ENCODE peak calls at places on chromosomes 6 and 20, in nine cellular contexts. One of them, this sample, is unnamed. For H3K4me1, the result is how much of the 10 kb centered on the place peaks cover.

GRCh38 chr20:45187693-45188092 is 13.0 kb downstream of the PI3 start:
- DNase-seq in lower lobe of right lung: no peak
- DNase-seq in NT2/D1: no peak
- DNase-seq in adrenal gland: no peak
- DNase-seq in heart left ventricle: no peak
- DNase-seq in stomach: no peak
- DNase-seq in tibial nerve: no peak
- DNase-seq in left ventricle myocardium inferior: no peak
- DNase-seq in upper lobe of left lung: no peak
- DNase-seq in this sample: no peak

GRCh38 chr6:153170511-153170910 is 39.4 kb upstream of the RGS17 start:
- DNase-seq in lower lobe of right lung: no peak
- DNase-seq in NT2/D1: no peak
- DNase-seq in adrenal gland: no peak
- DNase-seq in heart left ventricle: no peak
- DNase-seq in stomach: no peak
- DNase-seq in tibial nerve: no peak
- DNase-seq in left ventricle myocardium inferior: no peak
- DNase-seq in upper lobe of left lung: no peak
- DNase-seq in this sample: no peak

GRCh38 chr20:23254034-23254433 is 96.6 kb upstream of the NXT1 start:
- DNase-seq in lower lobe of right lung: no peak
- DNase-seq in NT2/D1: no peak
- DNase-seq in adrenal gland: no peak
- DNase-seq in heart left ventricle: no peak
- DNase-seq in stomach: no peak
- DNase-seq in tibial nerve: no peak
- DNase-seq in left ventricle myocardium inferior: no peak
- DNase-seq in upper lobe of left lung: no peak
- DNase-seq in this sample: no peak

GRCh38 chr6:145569140-145569539 is 166.2 kb downstream of the EPM2A start:
- DNase-seq in lower lobe of right lung: no peak
- DNase-seq in NT2/D1: no peak
- DNase-seq in adrenal gland: no peak
- DNase-seq in heart left ventricle: no peak
- DNase-seq in stomach: no peak
- DNase-seq in tibial nerve: no peak
- DNase-seq in left ventricle myocardium inferior: no peak
- DNase-seq in upper lobe of left lung: no peak
- DNase-seq in this sample: peak

GRCh38 chr6:27672113-27672799 is 199.4 kb upstream of the ZNF184 start:
- DNase-seq in lower lobe of right lung: no peak
- DNase-seq in NT2/D1: no peak
- DNase-seq in adrenal gland: no peak
- DNase-seq in heart left ventricle: no peak
- DNase-seq in stomach: no peak
- DNase-seq in tibial nerve: no peak
- DNase-seq in left ventricle myocardium inferior: no peak
- DNase-seq in upper lobe of left lung: no peak
- DNase-seq in this sample: no peak

GRCh38 chr6:10276106-10276505 is 138.8 kb downstream of the TFAP2A start:
- DNase-seq in lower lobe of right lung: no peak
- DNase-seq in NT2/D1: no peak
- DNase-seq in adrenal gland: no peak
- DNase-seq in heart left ventricle: no peak
- DNase-seq in stomach: no peak
- DNase-seq in tibial nerve: no peak
- DNase-seq in left ventricle myocardium inferior: no peak
- DNase-seq in upper lobe of left lung: no peak
- DNase-seq in this sample: no peak

GRCh38 chr6:29943053-29943966 is 978 bp downstream of the HLA-A start:
- DNase-seq in lower lobe of right lung: peak
- DNase-seq in NT2/D1: no peak
- DNase-seq in adrenal gland: peak
- DNase-seq in heart left ventricle: no peak
- DNase-seq in stomach: no peak
- DNase-seq in tibial nerve: no peak
- DNase-seq in left ventricle myocardium inferior: no peak
- DNase-seq in upper lobe of left lung: peak
- DNase-seq in this sample: no peak

GRCh38 chr6:155260686-155261085 is 3.1 kb upstream of the CLDN20 start:
- DNase-seq in lower lobe of right lung: no peak
- DNase-seq in NT2/D1: no peak
- DNase-seq in adrenal gland: no peak
- DNase-seq in heart left ventricle: no peak
- DNase-seq in stomach: no peak
- DNase-seq in tibial nerve: no peak
- DNase-seq in left ventricle myocardium inferior: no peak
- DNase-seq in upper lobe of left lung: no peak
- DNase-seq in this sample: no peak

GRCh38 chr6:47353822-47354221 is 44.1 kb upstream of the TNFRSF21 start:
- DNase-seq in lower lobe of right lung: no peak
- DNase-seq in NT2/D1: no peak
- DNase-seq in adrenal gland: no peak
- DNase-seq in heart left ventricle: no peak
- DNase-seq in stomach: no peak
- DNase-seq in tibial nerve: no peak
- DNase-seq in left ventricle myocardium inferior: no peak
- DNase-seq in upper lobe of left lung: no peak
- DNase-seq in this sample: no peak

GRCh38 chr6:43026365-43026764 is 4.9 kb downstream of the RRP36 start:
- DNase-seq in lower lobe of right lung: no peak
- DNase-seq in NT2/D1: no peak
- DNase-seq in adrenal gland: no peak
- DNase-seq in heart left ventricle: no peak
- DNase-seq in stomach: no peak
- DNase-seq in tibial nerve: no peak
- DNase-seq in left ventricle myocardium inferior: no peak
- DNase-seq in upper lobe of left lung: no peak
- DNase-seq in this sample: no peak

GRCh38 chr20:51529758-51530157 is 12.8 kb downstream of the NFATC2 start:
- DNase-seq in lower lobe of right lung: no peak
- DNase-seq in NT2/D1: no peak
- DNase-seq in adrenal gland: no peak
- DNase-seq in heart left ventricle: no peak
- DNase-seq in stomach: peak
- DNase-seq in tibial nerve: no peak
- DNase-seq in left ventricle myocardium inferior: no peak
- DNase-seq in upper lobe of left lung: no peak
- DNase-seq in this sample: peak

GRCh38 chr20:61176874-61177273 is 75.2 kb upstream of the CDH4 start:
- DNase-seq in lower lobe of right lung: no peak
- DNase-seq in NT2/D1: no peak
- DNase-seq in adrenal gland: no peak
- DNase-seq in heart left ventricle: no peak
- DNase-seq in stomach: no peak
- DNase-seq in tibial nerve: no peak
- DNase-seq in left ventricle myocardium inferior: no peak
- DNase-seq in upper lobe of left lung: no peak
- DNase-seq in this sample: no peak

GRCh38 chr20:19947611-19948264 is 69.4 kb upstream of the NAA20 start:
- DNase-seq in lower lobe of right lung: no peak
- DNase-seq in NT2/D1: no peak
- DNase-seq in adrenal gland: no peak
- DNase-seq in heart left ventricle: no peak
- DNase-seq in stomach: peak
- DNase-seq in tibial nerve: no peak
- DNase-seq in left ventricle myocardium inferior: no peak
- DNase-seq in upper lobe of left lung: no peak
- DNase-seq in this sample: peak

DNA sequence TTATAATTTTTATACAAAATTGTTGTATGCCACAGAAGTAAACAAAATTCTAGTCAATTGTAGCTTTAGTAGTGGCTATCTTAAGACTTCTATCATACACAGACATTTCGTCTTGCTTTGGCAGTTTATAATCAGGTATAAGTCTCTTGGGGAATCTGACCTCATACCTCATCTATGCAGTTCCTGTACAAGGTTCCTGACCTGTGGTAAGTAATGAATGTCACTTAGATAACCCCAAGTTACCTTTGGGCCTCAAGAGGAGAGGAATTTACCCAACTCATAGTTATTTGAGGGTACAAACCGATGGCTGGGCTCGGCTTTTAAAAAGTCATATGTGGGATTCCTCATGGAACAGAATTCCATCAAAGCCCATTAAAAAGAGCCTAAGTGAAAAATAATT is 58.8 kb upstream of the UNC93A start:
- DNase-seq in lower lobe of right lung: no peak
- DNase-seq in NT2/D1: no peak
- DNase-seq in adrenal gland: no peak
- DNase-seq in heart left ventricle: no peak
- DNase-seq in stomach: no peak
- DNase-seq in tibial nerve: no peak
- DNase-seq in left ventricle myocardium inferior: no peak
- DNase-seq in upper lobe of left lung: no peak
- DNase-seq in this sample: no peak
- H3K4me1 ChIP-seq in lower lobe of right lung: under half
- H3K4me1 ChIP-seq in NT2/D1: under half
- H3K4me1 ChIP-seq in adrenal gland: under half
- H3K4me1 ChIP-seq in heart left ventricle: under half
- H3K4me1 ChIP-seq in stomach: under half
- H3K4me1 ChIP-seq in tibial nerve: under half
- H3K4me1 ChIP-seq in left ventricle myocardium inferior: under half
- H3K4me1 ChIP-seq in upper lobe of left lung: under half
- H3K4me1 ChIP-seq in this sample: under half

GRCh38 chr6:127482318-127482717 is 23.1 kb upstream of the KIAA0408 start:
- DNase-seq in lower lobe of right lung: no peak
- DNase-seq in NT2/D1: no peak
- DNase-seq in adrenal gland: no peak
- DNase-seq in heart left ventricle: no peak
- DNase-seq in stomach: no peak
- DNase-seq in tibial nerve: no peak
- DNase-seq in left ventricle myocardium inferior: no peak
- DNase-seq in upper lobe of left lung: no peak
- DNase-seq in this sample: no peak

GRCh38 chr6:127481628-127482027 is 22.4 kb upstream of the KIAA0408 start:
- DNase-seq in lower lobe of right lung: no peak
- DNase-seq in NT2/D1: no peak
- DNase-seq in adrenal gland: peak
- DNase-seq in heart left ventricle: no peak
- DNase-seq in stomach: no peak
- DNase-seq in tibial nerve: no peak
- DNase-seq in left ventricle myocardium inferior: no peak
- DNase-seq in upper lobe of left lung: no peak
- DNase-seq in this sample: no peak

GRCh38 chr6:127481081-127481480 is 21.9 kb upstream of the KIAA0408 start:
- DNase-seq in lower lobe of right lung: no peak
- DNase-seq in NT2/D1: no peak
- DNase-seq in adrenal gland: no peak
- DNase-seq in heart left ventricle: no peak
- DNase-seq in stomach: no peak
- DNase-seq in tibial nerve: no peak
- DNase-seq in left ventricle myocardium inferior: no peak
- DNase-seq in upper lobe of left lung: no peak
- DNase-seq in this sample: no peak

GRCh38 chr6:127484207-127484858 is 25.1 kb upstream of the KIAA0408 start:
- DNase-seq in lower lobe of right lung: no peak
- DNase-seq in NT2/D1: no peak
- DNase-seq in adrenal gland: no peak
- DNase-seq in heart left ventricle: no peak
- DNase-seq in stomach: no peak
- DNase-seq in tibial nerve: no peak
- DNase-seq in left ventricle myocardium inferior: no peak
- DNase-seq in upper lobe of left lung: no peak
- DNase-seq in this sample: no peak

GRCh38 chr6:127483399-127484055 is 24.3 kb upstream of the KIAA0408 start:
- DNase-seq in lower lobe of right lung: no peak
- DNase-seq in NT2/D1: peak
- DNase-seq in adrenal gland: no peak
- DNase-seq in heart left ventricle: no peak
- DNase-seq in stomach: no peak
- DNase-seq in tibial nerve: no peak
- DNase-seq in left ventricle myocardium inferior: no peak
- DNase-seq in upper lobe of left lung: no peak
- DNase-seq in this sample: no peak
- H3K4me1 ChIP-seq in lower lobe of right lung: under half
- H3K4me1 ChIP-seq in NT2/D1: under half
- H3K4me1 ChIP-seq in adrenal gland: under half
- H3K4me1 ChIP-seq in heart left ventricle: under half
- H3K4me1 ChIP-seq in stomach: under half
- H3K4me1 ChIP-seq in tibial nerve: under half
- H3K4me1 ChIP-seq in left ventricle myocardium inferior: under half
- H3K4me1 ChIP-seq in upper lobe of left lung: under half
- H3K4me1 ChIP-seq in this sample: under half

GRCh38 chr6:138614151-138614550 is 114.9 kb upstream of the NHSL1 start:
- DNase-seq in lower lobe of right lung: no peak
- DNase-seq in NT2/D1: no peak
- DNase-seq in adrenal gland: no peak
- DNase-seq in heart left ventricle: no peak
- DNase-seq in stomach: no peak
- DNase-seq in tibial nerve: no peak
- DNase-seq in left ventricle myocardium inferior: no peak
- DNase-seq in upper lobe of left lung: no peak
- DNase-seq in this sample: no peak

GRCh38 chr6:138622967-138623366 is 123.7 kb upstream of the NHSL1 start:
- DNase-seq in lower lobe of right lung: no peak
- DNase-seq in NT2/D1: no peak
- DNase-seq in adrenal gland: no peak
- DNase-seq in heart left ventricle: no peak
- DNase-seq in stomach: no peak
- DNase-seq in tibial nerve: no peak
- DNase-seq in left ventricle myocardium inferior: no peak
- DNase-seq in upper lobe of left lung: no peak
- DNase-seq in this sample: peak

GRCh38 chr6:138620630-138621029 is 121.3 kb upstream of the NHSL1 start:
- DNase-seq in lower lobe of right lung: no peak
- DNase-seq in NT2/D1: no peak
- DNase-seq in adrenal gland: no peak
- DNase-seq in heart left ventricle: no peak
- DNase-seq in stomach: no peak
- DNase-seq in tibial nerve: no peak
- DNase-seq in left ventricle myocardium inferior: no peak
- DNase-seq in upper lobe of left lung: no peak
- DNase-seq in this sample: no peak

GRCh38 chr6:138618168-138618567 is 118.9 kb upstream of the NHSL1 start:
- DNase-seq in lower lobe of right lung: no peak
- DNase-seq in NT2/D1: no peak
- DNase-seq in adrenal gland: no peak
- DNase-seq in heart left ventricle: no peak
- DNase-seq in stomach: no peak
- DNase-seq in tibial nerve: no peak
- DNase-seq in left ventricle myocardium inferior: no peak
- DNase-seq in upper lobe of left lung: no peak
- DNase-seq in this sample: no peak
- H3K4me1 ChIP-seq in lower lobe of right lung: under half
- H3K4me1 ChIP-seq in NT2/D1: under half
- H3K4me1 ChIP-seq in adrenal gland: under half
- H3K4me1 ChIP-seq in heart left ventricle: under half
- H3K4me1 ChIP-seq in stomach: under half
- H3K4me1 ChIP-seq in tibial nerve: under half
- H3K4me1 ChIP-seq in left ventricle myocardium inferior: under half
- H3K4me1 ChIP-seq in upper lobe of left lung: under half
- H3K4me1 ChIP-seq in this sample: under half

DNA sequence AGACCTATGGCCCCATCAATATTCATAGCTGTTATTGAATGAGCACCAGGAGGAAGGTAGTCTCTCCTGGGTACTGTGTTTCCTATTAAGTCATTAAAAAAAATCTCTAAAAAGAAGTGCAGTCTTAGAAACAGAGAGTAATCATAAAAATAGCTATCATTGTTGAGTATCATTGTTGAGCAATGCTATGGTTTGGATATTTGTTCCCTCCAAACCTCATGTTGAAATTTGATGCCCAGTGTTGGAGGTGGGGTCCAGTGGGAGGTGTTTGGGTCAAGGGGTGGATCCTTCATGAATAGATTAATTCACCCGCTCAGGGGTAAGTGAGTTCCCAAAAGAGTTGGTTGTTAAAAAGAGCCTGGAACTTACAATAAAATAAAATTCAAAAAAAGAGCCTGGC is 88.1 kb upstream of the IYD start:
- DNase-seq in lower lobe of right lung: no peak
- DNase-seq in NT2/D1: no peak
- DNase-seq in adrenal gland: no peak
- DNase-seq in heart left ventricle: no peak
- DNase-seq in stomach: no peak
- DNase-seq in tibial nerve: no peak
- DNase-seq in left ventricle myocardium inferior: no peak
- DNase-seq in upper lobe of left lung: no peak
- DNase-seq in this sample: no peak
- H3K4me1 ChIP-seq in lower lobe of right lung: under half
- H3K4me1 ChIP-seq in NT2/D1: under half
- H3K4me1 ChIP-seq in adrenal gland: under half
- H3K4me1 ChIP-seq in heart left ventricle: under half
- H3K4me1 ChIP-seq in stomach: under half
- H3K4me1 ChIP-seq in tibial nerve: under half
- H3K4me1 ChIP-seq in left ventricle myocardium inferior: under half
- H3K4me1 ChIP-seq in upper lobe of left lung: under half
- H3K4me1 ChIP-seq in this sample: under half

This sample was measured in SJCRH30.